ENCODE peak calls at places on chromosomes 11 and 22, in five cellular contexts. One of them, this sample, is unnamed.

GRCh38 chr11:131785801-131786200 is 415.4 kb downstream of the NTM start:
- DNase-seq in thoracic aorta: no peak
- DNase-seq in heart right ventricle: no peak
- DNase-seq in HCT116: no peak
- DNase-seq in astrocyte: no peak
- DNase-seq in this sample: no peak

GRCh38 chr11:88414385-88414861 is 76.9 kb upstream of the CTSC start:
- DNase-seq in thoracic aorta: no peak
- DNase-seq in HCT116: no peak
- DNase-seq in astrocyte: peak; percentile 75
- DNase-seq in heart right ventricle: no peak
- DNase-seq in this sample: peak; percentile 83

GRCh38 chr11:126173257-126173656 is 38.2 kb downstream of the RPUSD4 start:
- DNase-seq in astrocyte: no peak
- DNase-seq in heart right ventricle: no peak
- DNase-seq in thoracic aorta: no peak
- DNase-seq in HCT116: no peak
- DNase-seq in this sample: no peak

GRCh38 chr11:110125632-110126031 is 32.4 kb downstream of the ZC3H12C start:
- DNase-seq in astrocyte: peak; percentile 67
- DNase-seq in thoracic aorta: no peak
- DNase-seq in HCT116: no peak
- DNase-seq in heart right ventricle: no peak
- DNase-seq in this sample: peak; percentile 88

GRCh38 chr11:74000770-74001169 is 8.1 kb downstream of the UCP3 start:
- DNase-seq in astrocyte: no peak
- DNase-seq in thoracic aorta: no peak
- DNase-seq in HCT116: no peak
- DNase-seq in heart right ventricle: no peak
- DNase-seq in this sample: no peak

GRCh38 chr11:120058931-120059330 is 79.0 kb downstream of the TRIM29 start:
- DNase-seq in astrocyte: no peak
- DNase-seq in heart right ventricle: no peak
- DNase-seq in thoracic aorta: no peak
- DNase-seq in HCT116: no peak
- DNase-seq in this sample: no peak

GRCh38 chr22:24154826-24155225 is 26.5 kb upstream of the SUSD2 start:
- DNase-seq in astrocyte: no peak
- DNase-seq in heart right ventricle: no peak
- DNase-seq in HCT116: no peak
- DNase-seq in thoracic aorta: no peak
- DNase-seq in this sample: no peak

GRCh38 chr22:36873614-36874308 is 13.0 kb downstream of the NCF4 start:
- DNase-seq in thoracic aorta: no peak
- DNase-seq in astrocyte: peak; percentile 28
- DNase-seq in HCT116: peak; percentile 37
- DNase-seq in heart right ventricle: no peak
- DNase-seq in this sample: peak; percentile 33

GRCh38 chr11:84564180-84564866 is 1062.8 kb downstream of the DLG2 start:
- DNase-seq in thoracic aorta: no peak
- DNase-seq in heart right ventricle: no peak
- DNase-seq in astrocyte: peak; percentile 12
- DNase-seq in HCT116: peak; percentile 38
- DNase-seq in this sample: peak; percentile 62

GRCh38 chr11:10930961-10931760 is 73.3 kb upstream of the ZBED5 start:
- DNase-seq in astrocyte: peak; percentile 73
- DNase-seq in thoracic aorta: peak; percentile 31
- DNase-seq in heart right ventricle: peak; percentile 79
- DNase-seq in HCT116: no peak
- DNase-seq in this sample: peak; percentile 37

GRCh38 chr22:31445642-31446041 is 44.0 kb downstream of the EIF4ENIF1 start:
- DNase-seq in astrocyte: no peak
- DNase-seq in heart right ventricle: no peak
- DNase-seq in HCT116: no peak
- DNase-seq in thoracic aorta: no peak
- DNase-seq in this sample: no peak
- H3K4me3 ChIP-seq in astrocyte: no peak overlapping the region
- H3K4me3 ChIP-seq in heart right ventricle: no peak overlapping the region
- H3K4me3 ChIP-seq in HCT116: no peak overlapping the region
- H3K4me3 ChIP-seq in thoracic aorta: no peak overlapping the region
- H3K4me3 ChIP-seq in this sample: no peak overlapping the region

GRCh38 chr11:63405114-63405513 is 35.5 kb downstream of the SLC22A9 start:
- DNase-seq in heart right ventricle: no peak
- DNase-seq in astrocyte: no peak
- DNase-seq in HCT116: no peak
- DNase-seq in thoracic aorta: no peak
- DNase-seq in this sample: no peak
- TF ChIP-seq CTCF in heart right ventricle: no peak
- TF ChIP-seq CTCF in astrocyte: no peak
- TF ChIP-seq CTCF in HCT116: no peak
- TF ChIP-seq CTCF in thoracic aorta: no peak
- TF ChIP-seq CTCF in this sample: no peak

DNA sequence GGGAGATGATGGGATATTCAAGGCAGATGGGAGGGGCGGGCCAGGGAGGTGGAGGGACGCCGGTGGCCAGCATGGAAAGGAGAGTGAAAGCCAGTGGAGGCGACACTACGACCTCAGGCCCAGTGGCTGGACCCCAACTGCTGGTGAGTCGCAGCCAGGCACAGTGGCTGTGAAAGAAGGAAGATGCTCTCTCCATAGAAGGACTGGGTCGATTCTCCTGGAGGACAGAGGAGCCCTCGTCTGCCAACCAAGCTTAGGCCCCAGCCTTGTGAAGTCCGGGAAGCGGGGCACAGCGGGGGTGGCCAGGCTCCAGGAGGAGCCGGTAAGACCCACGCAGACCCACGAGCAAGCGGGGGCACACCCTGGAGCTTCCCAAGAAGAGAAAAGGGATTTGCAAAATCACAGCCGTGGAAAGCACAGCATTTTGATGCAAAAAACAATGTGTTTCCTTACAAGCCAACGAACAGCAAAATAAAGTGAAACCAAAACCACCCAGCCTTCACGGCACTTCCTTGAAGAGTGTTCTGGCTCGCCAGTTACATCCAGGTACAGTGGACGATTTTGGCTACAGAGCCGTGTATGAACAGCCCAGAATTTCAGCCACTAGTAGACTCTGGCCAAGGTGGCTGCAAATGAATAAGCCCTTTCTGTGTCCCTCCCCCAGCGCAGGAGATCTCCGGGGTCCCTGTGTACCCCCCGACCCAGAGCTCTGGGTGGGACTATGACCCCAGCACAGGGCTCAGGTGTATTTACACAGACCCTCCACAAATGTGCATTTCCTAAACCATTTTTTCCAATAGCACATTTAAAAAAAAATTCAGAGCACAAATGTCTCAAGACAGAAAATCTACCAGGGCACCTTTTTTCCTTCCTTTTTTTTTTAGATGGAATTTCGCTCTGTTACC is 96.9 kb downstream of the TRMU start:
- DNase-seq in thoracic aorta: no peak
- DNase-seq in HCT116: no peak
- DNase-seq in astrocyte: no peak
- DNase-seq in heart right ventricle: no peak
- DNase-seq in this sample: no peak
- H3K27ac ChIP-seq in thoracic aorta: no peak overlapping the region
- H3K27ac ChIP-seq in HCT116: no peak overlapping the region
- H3K27ac ChIP-seq in astrocyte: no peak overlapping the region
- H3K27ac ChIP-seq in heart right ventricle: no peak overlapping the region
- H3K27ac ChIP-seq in this sample: no peak overlapping the region

DNA sequence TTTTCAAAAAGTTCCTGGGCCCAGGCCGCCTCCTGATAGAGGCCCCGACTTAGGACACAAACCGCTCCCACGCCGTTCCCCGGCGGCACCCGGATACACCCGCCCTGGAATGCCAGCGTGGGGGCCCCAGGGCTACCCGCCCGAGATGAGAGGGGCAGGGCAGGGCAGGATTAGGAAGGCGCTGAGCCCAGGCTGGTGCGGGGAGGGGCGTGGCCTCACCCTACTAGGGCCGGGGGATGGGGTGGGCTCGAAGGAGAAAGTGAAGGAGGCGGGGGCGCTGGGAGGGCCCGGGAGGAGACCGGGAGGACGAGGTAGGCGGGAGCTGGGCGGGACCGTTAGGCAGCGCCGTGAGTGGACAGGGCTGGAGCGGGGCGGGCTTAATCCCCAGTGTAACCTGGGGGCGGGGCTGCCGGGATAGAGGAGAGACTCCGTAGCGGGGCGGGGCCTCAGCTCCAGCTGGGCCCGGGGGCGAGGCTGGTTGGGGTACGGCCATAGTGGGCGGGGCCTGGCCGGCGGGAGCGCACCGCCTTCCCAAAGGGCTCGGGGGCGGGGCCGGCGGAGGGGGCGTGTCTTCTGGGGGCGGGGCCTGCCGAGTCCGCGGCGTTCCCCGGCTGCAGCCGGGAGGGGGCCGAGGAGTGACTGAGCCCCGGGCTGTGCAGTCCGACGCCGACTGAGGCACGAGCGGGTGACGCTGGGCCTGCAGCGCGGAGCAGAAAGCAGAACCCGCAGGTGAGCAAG is at the start of gene CD82:
- DNase-seq in astrocyte: peak; percentile 91
- DNase-seq in heart right ventricle: peak; percentile 100
- DNase-seq in HCT116: peak; percentile 92
- DNase-seq in thoracic aorta: peak; percentile 100
- DNase-seq in this sample: peak; percentile 99
- H3K4me3 ChIP-seq in astrocyte: peak within 1 kb of the TSS; percentile 55
- H3K4me3 ChIP-seq in heart right ventricle: peak within 1 kb of the TSS; percentile 61
- H3K4me3 ChIP-seq in HCT116: peak within 1 kb of the TSS; percentile 68
- H3K4me3 ChIP-seq in thoracic aorta: peak within 1 kb of the TSS; percentile 75
- H3K4me3 ChIP-seq in this sample: peak within 1 kb of the TSS; percentile 75

GRCh38 chr22:28012811-28013460 is 93.9 kb upstream of the PITPNB start:
- DNase-seq in thoracic aorta: no peak
- DNase-seq in HCT116: no peak
- DNase-seq in astrocyte: no peak
- DNase-seq in heart right ventricle: no peak
- DNase-seq in this sample: no peak
- TF ChIP-seq CTCF in thoracic aorta: no peak
- TF ChIP-seq CTCF in HCT116: no peak
- TF ChIP-seq CTCF in astrocyte: no peak
- TF ChIP-seq CTCF in heart right ventricle: no peak
- TF ChIP-seq CTCF in this sample: no peak

DNA sequence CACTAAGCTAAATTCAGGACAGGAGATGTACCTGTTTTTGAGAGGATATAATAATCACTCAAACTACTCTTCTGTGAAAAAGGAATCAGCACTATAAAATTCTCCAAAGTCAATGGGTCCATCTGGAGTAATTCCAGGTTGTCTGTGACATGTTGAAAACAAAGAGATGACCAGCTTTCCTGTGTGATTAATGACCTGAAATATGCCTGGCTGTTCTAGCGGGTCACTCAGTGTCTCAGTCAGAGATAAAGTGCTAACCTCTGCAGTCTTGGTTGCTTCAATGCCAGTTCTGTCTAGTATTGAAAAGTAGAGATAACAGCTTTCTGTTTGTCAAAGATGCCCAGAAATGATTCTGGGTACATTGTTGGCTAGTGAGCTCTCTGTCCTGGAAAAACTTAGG is 722.6 kb upstream of the TENM4 start:
- DNase-seq in thoracic aorta: no peak
- DNase-seq in astrocyte: no peak
- DNase-seq in HCT116: no peak
- DNase-seq in heart right ventricle: no peak
- DNase-seq in this sample: no peak
- H3K27ac ChIP-seq in thoracic aorta: no peak overlapping the region
- H3K27ac ChIP-seq in astrocyte: no peak overlapping the region
- H3K27ac ChIP-seq in HCT116: no peak overlapping the region
- H3K27ac ChIP-seq in heart right ventricle: no peak overlapping the region
- H3K27ac ChIP-seq in this sample: no peak overlapping the region

DNA sequence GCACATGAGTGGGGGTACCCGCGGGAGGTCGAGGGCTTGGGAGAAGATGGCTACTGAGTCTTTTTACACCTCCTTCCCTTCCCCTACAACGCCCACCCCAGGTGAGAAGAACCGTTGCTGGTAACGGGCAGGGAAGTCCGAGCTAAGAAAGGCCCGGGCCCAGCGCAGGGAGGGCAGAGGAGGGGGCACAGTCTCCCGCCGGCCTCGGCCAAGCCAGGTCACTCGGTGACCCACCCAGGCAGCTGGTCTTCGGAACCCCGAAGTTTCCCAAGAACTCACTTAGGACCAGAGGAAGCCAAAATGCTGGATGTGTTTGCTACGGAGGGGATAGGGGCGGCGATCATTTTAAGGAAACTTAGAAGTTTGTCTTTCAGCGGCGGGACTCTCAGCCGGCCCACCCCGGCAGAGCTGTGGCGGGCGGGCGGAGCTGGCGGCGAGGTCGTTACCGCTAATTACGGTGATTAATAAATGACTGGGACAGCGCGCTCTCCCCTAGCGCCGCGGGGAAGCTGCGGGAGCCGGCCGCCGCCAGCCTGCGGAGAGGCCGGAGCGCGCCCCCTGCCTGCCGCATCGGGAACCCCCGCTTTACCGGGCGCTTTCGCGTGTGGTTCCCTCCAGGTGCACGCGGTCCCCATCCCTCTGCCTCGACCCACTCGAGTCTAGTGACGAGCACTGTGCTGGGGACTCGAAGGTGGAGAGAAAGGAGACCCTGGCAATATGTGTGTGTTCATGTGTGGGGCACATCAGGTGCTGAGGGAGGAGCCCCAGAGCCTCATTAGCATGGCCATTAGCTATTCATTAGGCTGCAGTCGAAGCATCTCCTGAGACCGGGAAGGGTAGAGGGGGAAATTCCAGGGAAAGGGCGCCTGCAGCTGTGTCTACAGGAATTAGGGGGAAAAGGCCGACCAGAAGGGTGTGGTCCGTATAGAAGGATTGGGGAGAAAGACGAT is 945 bp downstream of the ROBO3 start:
- DNase-seq in astrocyte: no peak
- DNase-seq in HCT116: no peak
- DNase-seq in heart right ventricle: peak; percentile 54
- DNase-seq in thoracic aorta: no peak
- DNase-seq in this sample: no peak
- H3K4me3 ChIP-seq in astrocyte: peak overlapping the region; percentile 22
- H3K4me3 ChIP-seq in HCT116: no peak overlapping the region
- H3K4me3 ChIP-seq in heart right ventricle: peak overlapping the region; percentile 22
- H3K4me3 ChIP-seq in thoracic aorta: peak overlapping the region; percentile 62
- H3K4me3 ChIP-seq in this sample: peak overlapping the region; percentile 34

GRCh38 chr11:68018730-68019190 is 8.6 kb downstream of the ALDH3B1 start:
- DNase-seq in astrocyte: no peak
- DNase-seq in HCT116: no peak
- DNase-seq in thoracic aorta: no peak
- DNase-seq in heart right ventricle: no peak
- DNase-seq in this sample: no peak

GRCh38 chr11:68020575-68020974 is 9.9 kb upstream of the NDUFS8 start:
- DNase-seq in thoracic aorta: no peak
- DNase-seq in astrocyte: no peak
- DNase-seq in HCT116: no peak
- DNase-seq in heart right ventricle: no peak
- DNase-seq in this sample: no peak

GRCh38 chr11:68022531-68022930 is 8.0 kb upstream of the NDUFS8 start:
- DNase-seq in HCT116: no peak
- DNase-seq in astrocyte: no peak
- DNase-seq in heart right ventricle: no peak
- DNase-seq in thoracic aorta: no peak
- DNase-seq in this sample: no peak

GRCh38 chr11:68019486-68019885 is 9.4 kb downstream of the ALDH3B1 start:
- DNase-seq in thoracic aorta: no peak
- DNase-seq in astrocyte: no peak
- DNase-seq in heart right ventricle: no peak
- DNase-seq in HCT116: no peak
- DNase-seq in this sample: no peak

GRCh38 chr11:68021167-68021787 is 9.2 kb upstream of the NDUFS8 start:
- DNase-seq in astrocyte: no peak
- DNase-seq in thoracic aorta: no peak
- DNase-seq in heart right ventricle: no peak
- DNase-seq in HCT116: no peak
- DNase-seq in this sample: no peak
- TF ChIP-seq CTCF in astrocyte: no peak
- TF ChIP-seq CTCF in thoracic aorta: no peak
- TF ChIP-seq CTCF in heart right ventricle: peak; percentile 33
- TF ChIP-seq CTCF in HCT116: peak; percentile 47
- TF ChIP-seq CTCF in this sample: peak; percentile 56

This sample was measured in brain microvascular endothelial cell.